ENCODE peak calls at places on chromosomes 1 and 21, in seven cellular contexts. T, V, J, N, I, Z and R are unnamed samples.

GRCh38 chr1:30801826-30802198 is 44.2 kb upstream of the LAPTM5 start:
- DNase-seq in T (peak), V (peak), J (peak), N (peak), I (peak), Z (peak), R (peak)

GRCh38 chr1:18241932-18242331 is 134.3 kb downstream of the IGSF21 start:
- DNase-seq in T (no peak), V (no peak), J (peak), N (no peak), I (no peak), Z (no peak), R (no peak)

GRCh38 chr1:78304766-78305165 is 186.0 kb upstream of the PTGFR start:
- DNase-seq in T (no peak), V (no peak), J (no peak), N (no peak), I (no peak), Z (no peak), R (no peak)

GRCh38 chr1:156920233-156921052 is at the start of gene LRRC71:
- DNase-seq in T (peak), V (peak), J (no peak), N (peak), I (peak), Z (peak), R (peak)

GRCh38 chr1:171310661-171311087 is 3.3 kb upstream of the FMO4 start:
- DNase-seq in T (no peak), V (no peak), J (no peak), N (peak), I (no peak), Z (peak), R (no peak)

GRCh38 chr1:9714257-9714718 is 62.8 kb downstream of the PIK3CD start:
- DNase-seq in T (no peak), V (no peak), J (no peak), N (no peak), I (no peak), Z (no peak), R (no peak)

GRCh38 chr1:48061162-48062136 is 64.3 kb upstream of the TRABD2B start:
- DNase-seq in T (no peak), V (peak), J (no peak), N (peak), I (no peak), Z (peak), R (peak)

GRCh38 chr1:85427844-85428243 is 37.1 kb downstream of the DDAH1 start:
- DNase-seq in T (no peak), V (no peak), J (no peak), N (no peak), I (no peak), Z (no peak), R (no peak)

GRCh38 chr21:41112740-41113692 is 54.9 kb upstream of the BACE2 start:
- DNase-seq in T (no peak), V (no peak), J (no peak), N (peak), I (no peak), Z (peak), R (no peak)

GRCh38 chr1:202029171-202029665 is 18.8 kb downstream of the ELF3 start:
- DNase-seq in T (no peak), V (no peak), J (no peak), N (peak), I (no peak), Z (peak), R (no peak)

GRCh38 chr1:1157914-1158710 is 15.6 kb upstream of the TTLL10 start:
- DNase-seq in T (peak), V (peak), J (peak), N (peak), I (no peak), Z (peak), R (peak)

GRCh38 chr1:2853711-2854110 is 52.2 kb upstream of the TTC34 start:
- DNase-seq in T (no peak), V (no peak), J (no peak), N (no peak), I (no peak), Z (no peak), R (no peak)

GRCh38 chr1:57833296-57833695 is 409.4 kb upstream of the DAB1 start:
- DNase-seq in T (no peak), V (no peak), J (no peak), N (no peak), I (no peak), Z (no peak), R (no peak)

GRCh38 chr21:31235671-31236450 is 108.2 kb downstream of the TIAM1 start:
- DNase-seq in T (no peak), V (no peak), J (no peak), N (peak), I (no peak), Z (peak), R (no peak)

GRCh38 chr1:74772945-74773344 is 40.0 kb downstream of the TYW3 start:
- DNase-seq in T (no peak), V (no peak), J (no peak), N (no peak), I (no peak), Z (peak), R (no peak)

GRCh38 chr1:56237491-56238064 is 341.8 kb downstream of the PLPP3 start:
- DNase-seq in T (no peak), V (no peak), J (no peak), N (no peak), I (no peak), Z (no peak), R (no peak)

GRCh38 chr1:24118410-24119242 is 6.7 kb upstream of the MYOM3 start:
- DNase-seq in T (no peak), V (peak), J (peak), N (no peak), I (no peak), Z (no peak), R (no peak)

GRCh38 chr1:24778141-24778540 is 32.9 kb downstream of the CLIC4 start:
- DNase-seq in T (no peak), V (no peak), J (no peak), N (no peak), I (no peak), Z (no peak), R (no peak)

GRCh38 chr1:9787702-9788101 is 36.1 kb downstream of the CLSTN1 start:
- DNase-seq in T (no peak), V (no peak), J (no peak), N (no peak), I (no peak), Z (no peak), R (peak)

GRCh38 chr1:216086678-216087077 is 336.6 kb downstream of the USH2A start:
- DNase-seq in T (no peak), V (no peak), J (no peak), N (no peak), I (no peak), Z (no peak), R (no peak)

GRCh38 chr1:214901718-214902117 is 180.8 kb upstream of the KCNK2 start:
- DNase-seq in T (no peak), V (no peak), J (no peak), N (peak), I (no peak), Z (peak), R (no peak)

GRCh38 chr1:230826166-230826875 is 42.0 kb downstream of the C1orf198 start:
- DNase-seq in T (no peak), V (no peak), J (no peak), N (no peak), I (no peak), Z (peak), R (no peak)

GRCh38 chr1:247833601-247834000 is 8.1 kb downstream of the OR11L1 start:
- DNase-seq in T (no peak), V (no peak), J (no peak), N (no peak), I (no peak), Z (no peak), R (no peak)

GRCh38 chr1:86926886-86927285 is 12.5 kb downstream of the HS2ST1 start:
- DNase-seq in T (no peak), V (no peak), J (no peak), N (peak), I (no peak), Z (peak), R (no peak)

GRCh38 chr1:23354260-23354659 is 10.2 kb upstream of the HNRNPR start:
- DNase-seq in T (no peak), V (no peak), J (no peak), N (no peak), I (no peak), Z (no peak), R (no peak)

GRCh38 chr1:54569339-54569738 is 21.3 kb downstream of the ACOT11 start:
- DNase-seq in T (no peak), V (peak), J (no peak), N (no peak), I (peak), Z (peak), R (no peak)

GRCh38 chr1:43446881-43447835 is 6.6 kb downstream of the HYI start:
- DNase-seq in T (no peak), V (no peak), J (peak), N (no peak), I (peak), Z (no peak), R (no peak)

DNA sequence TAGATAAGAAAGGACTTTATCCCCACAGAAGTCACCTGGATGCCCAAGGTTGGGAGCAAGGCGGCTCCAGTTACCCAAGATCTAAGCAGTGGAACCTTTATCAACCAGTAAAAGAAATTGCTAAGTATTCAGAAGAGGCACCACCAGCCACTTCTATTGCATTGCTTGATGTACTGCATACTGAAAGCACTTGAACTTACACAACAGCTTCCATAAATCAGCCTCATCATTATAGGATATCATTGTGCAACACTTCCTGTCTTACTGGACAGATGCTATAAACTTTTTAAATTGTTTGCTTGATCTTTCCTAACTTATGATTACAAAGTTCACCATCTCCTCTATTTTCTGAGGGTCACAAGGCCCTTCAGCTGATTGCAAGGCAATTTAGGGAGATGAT is 642.7 kb upstream of the CXADR start:
- DNase-seq in T (no peak), V (no peak), J (no peak), N (no peak), I (no peak), Z (peak), R (no peak)
- TF ChIP-seq CTCF in T (no peak), V (no peak), J (no peak), N (no peak), I (no peak), Z (no peak), R (no peak)

GRCh38 chr1:40301541-40302299 is 15.4 kb downstream of the COL9A2 start:
- DNase-seq in T (no peak), V (no peak), J (no peak), N (no peak), I (no peak), Z (no peak), R (no peak)
- TF ChIP-seq CTCF in T (no peak), V (no peak), J (no peak), N (no peak), I (no peak), Z (no peak), R (no peak)

GRCh38 chr1:10940451-10940804 is 72.0 kb upstream of the TARDBP start:
- DNase-seq in T (no peak), V (no peak), J (no peak), N (no peak), I (no peak), Z (no peak), R (no peak)

GRCh38 chr1:10943041-10943440 is 69.4 kb upstream of the TARDBP start:
- DNase-seq in T (no peak), V (no peak), J (no peak), N (no peak), I (no peak), Z (no peak), R (no peak)

GRCh38 chr1:10940838-10941237 is 71.6 kb upstream of the TARDBP start:
- DNase-seq in T (no peak), V (no peak), J (no peak), N (no peak), I (no peak), Z (no peak), R (no peak)

GRCh38 chr1:10942542-10942912 is 69.9 kb upstream of the TARDBP start:
- DNase-seq in T (no peak), V (no peak), J (no peak), N (no peak), I (no peak), Z (no peak), R (no peak)

DNA sequence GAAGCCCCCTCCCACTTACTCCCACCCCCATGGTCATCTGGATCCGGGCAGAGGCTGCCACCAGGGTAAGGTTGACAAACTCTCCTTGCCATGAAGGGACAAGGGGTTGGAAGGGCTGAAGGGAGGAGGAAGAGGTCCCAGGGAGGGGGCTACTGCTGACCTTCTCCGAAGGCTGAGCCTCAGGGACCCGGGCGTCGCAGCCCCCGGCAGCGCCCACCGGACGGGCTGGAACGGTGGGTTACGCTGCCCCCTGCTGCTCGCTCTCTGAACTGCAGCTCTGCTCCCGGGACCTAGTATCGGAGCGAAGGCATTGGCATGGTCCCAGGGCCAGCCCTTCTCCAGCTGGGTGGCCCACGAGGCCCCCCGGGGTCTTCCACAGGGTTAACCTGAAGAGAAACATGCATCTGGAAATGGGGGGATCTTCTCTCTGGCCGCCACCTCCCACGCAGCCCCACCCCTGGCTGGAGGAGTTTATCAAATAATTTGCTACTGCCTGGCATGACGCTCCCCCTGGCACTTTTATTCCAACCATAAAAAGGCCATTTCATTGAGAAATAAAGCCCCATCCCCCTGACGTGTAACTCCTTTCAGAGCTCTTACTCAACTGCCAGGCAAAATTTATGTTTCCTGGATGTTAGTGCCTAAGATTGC is 70.4 kb upstream of the TARDBP start:
- DNase-seq in T (peak), V (no peak), J (no peak), N (no peak), I (no peak), Z (peak), R (peak)
- TF ChIP-seq CTCF in T (peak), V (peak), J (peak), N (peak), I (peak), Z (peak), R (peak)

DNA sequence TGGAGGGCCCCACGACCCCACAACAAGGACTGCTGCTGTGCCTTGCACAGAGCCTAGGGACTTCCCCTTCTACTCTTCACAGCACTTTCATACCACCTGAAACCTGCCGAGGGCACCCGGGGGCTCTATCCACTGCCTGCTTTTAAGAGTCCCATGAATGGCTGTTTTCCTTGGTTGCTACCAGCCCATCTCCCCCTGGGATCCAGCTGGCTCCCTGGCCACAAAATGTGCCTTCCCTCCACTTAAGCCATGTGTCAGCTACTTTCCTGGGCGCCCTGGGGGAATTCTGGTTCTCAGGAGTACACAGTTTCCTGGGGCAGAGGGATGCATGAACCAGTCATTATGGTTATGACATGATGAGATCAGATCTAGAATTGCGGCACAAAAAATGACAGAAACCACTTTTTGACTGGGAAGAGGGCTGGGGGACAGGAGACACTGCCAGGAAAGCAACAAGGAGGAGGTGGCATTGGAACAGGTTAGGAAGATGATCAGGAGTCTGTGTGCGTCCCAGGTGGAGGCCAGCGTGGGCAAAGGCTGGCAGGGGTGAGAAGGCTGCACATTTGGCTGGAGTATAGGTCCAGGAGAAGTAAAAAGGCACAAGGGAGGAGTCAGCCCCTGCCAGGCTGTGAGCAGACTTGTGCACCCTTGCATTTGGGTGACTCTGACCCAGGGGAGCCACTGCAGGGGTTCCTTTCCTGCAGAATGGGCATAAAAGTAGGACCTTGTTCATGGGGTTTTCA is 3.2 kb upstream of the TNFRSF8 start:
- DNase-seq in T (no peak), V (no peak), J (no peak), N (no peak), I (no peak), Z (no peak), R (no peak)
- TF ChIP-seq CTCF in T (no peak), V (no peak), J (no peak), N (no peak), I (no peak), Z (no peak), R (no peak)